ENCODE peak calls at places on chromosomes 13 and 19, in nine cellular contexts. H, T, J, L, Z, N, M, R and P are unnamed samples.

GRCh38 chr13:45811891-45812583 is 39.5 kb downstream of the SIAH3 start:
- DNase-seq in T (no peak), L (no peak), N (no peak), Z (no peak), R (no peak), H (no peak), J (no peak), M (no peak), P (no peak)

GRCh38 chr13:84994582-84994981 is 804.6 kb downstream of the SLITRK6 start:
- DNase-seq in L (no peak), M (no peak), R (no peak), J (no peak), H (no peak), N (no peak), T (no peak), Z (no peak), P (no peak)

GRCh38 chr19:10760268-10760944 is 42.5 kb downstream of the DNM2 start:
- DNase-seq in N (no peak), H (no peak), Z (no peak), L (no peak), J (no peak), M (no peak), T (no peak), R (no peak), P (no peak)

GRCh38 chr19:55461974-55462628 is 659 bp upstream of the ISOC2 start:
- DNase-seq in M (no peak), J (no peak), L (peak), T (no peak), H (no peak), Z (no peak), R (no peak), N (no peak), P (no peak)

GRCh38 chr13:75258159-75258782 is 223.7 kb downstream of the TBC1D4 start:
- DNase-seq in Z (no peak), L (peak), J (no peak), R (peak), T (peak), N (peak), H (peak), M (no peak), P (peak)

GRCh38 chr13:80828759-80829158 is 487.8 kb upstream of the SPRY2 start:
- DNase-seq in N (no peak), J (no peak), H (no peak), M (no peak), Z (no peak), R (no peak), L (no peak), T (no peak), P (no peak)

GRCh38 chr19:36686365-36687213 is 823 bp upstream of the ZNF567 start:
- DNase-seq in H (no peak), R (no peak), T (no peak), M (no peak), L (peak), N (no peak), J (no peak), Z (peak), P (no peak)

GRCh38 chr13:24217601-24218281 is 57.2 kb downstream of the SPATA13 start:
- DNase-seq in Z (no peak), M (no peak), R (no peak), J (no peak), T (no peak), L (peak), N (peak), H (no peak), P (no peak)

GRCh38 chr13:74136089-74136658 is 2.0 kb upstream of the KLF12 start:
- DNase-seq in N (no peak), J (peak), H (peak), T (peak), R (peak), Z (peak), M (peak), L (peak), P (peak)

GRCh38 chr13:113560645-113561416 is 23.7 kb upstream of the TFDP1 start:
- DNase-seq in J (no peak), R (no peak), N (no peak), Z (no peak), T (no peak), L (no peak), M (no peak), H (peak), P (no peak)

GRCh38 chr19:50258918-50259372 is 55.5 kb downstream of the MYH14 start:
- DNase-seq in T (no peak), M (no peak), J (no peak), Z (no peak), L (no peak), H (peak), R (no peak), N (no peak), P (no peak)

GRCh38 chr13:49436890-49437289 is 7.0 kb downstream of the CAB39L start:
- DNase-seq in N (no peak), J (no peak), Z (no peak), R (peak), T (no peak), M (peak), H (no peak), L (no peak), P (peak)

GRCh38 chr19:15014579-15014978 is 34.7 kb upstream of the CASP14 start:
- DNase-seq in M (no peak), H (no peak), N (no peak), T (no peak), L (no peak), J (no peak), Z (no peak), R (no peak), P (no peak)

GRCh38 chr19:43765109-43765876 is 10.5 kb upstream of the SMG9 start:
- DNase-seq in N (peak), M (no peak), T (no peak), H (no peak), L (no peak), R (peak), J (no peak), Z (peak), P (no peak)

GRCh38 chr13:39612023-39612637 is 9.1 kb upstream of the LHFPL6 start:
- DNase-seq in T (peak), J (peak), R (peak), Z (peak), M (no peak), H (peak), N (peak), L (peak), P (peak)

GRCh38 chr13:97521726-97522125 is 87.8 kb downstream of the RAP2A start:
- DNase-seq in J (no peak), N (no peak), Z (no peak), T (no peak), H (no peak), R (no peak), M (no peak), L (peak), P (no peak)

GRCh38 chr13:30720470-30720869 is 14.9 kb upstream of the ALOX5AP start:
- DNase-seq in N (no peak), H (no peak), Z (no peak), L (no peak), T (no peak), R (no peak), M (no peak), J (no peak), P (no peak)